ENCODE peak calls at places on chromosomes 5 and 9, in nine cellular contexts. T, E, H, Z, L, Y, M, F and V are unnamed samples.
A peak's percentile ranks its signal among the peaks of the same experiment; 100 is the strongest.

GRCh38 chr5:135434591-135435466 is 12.3 kb downstream of the DCANP1 start:
- DNase-seq in T (no peak), E (no peak), H (no peak), Z (no peak), L (no peak), Y (no peak), M (no peak), F (no peak), V (no peak)

GRCh38 chr9:33130501-33130900 is 36.6 kb downstream of the B4GALT1 start:
- DNase-seq in T (no peak), E (peak; percentile 57), H (no peak), Z (no peak), L (peak; percentile 27), Y (peak; percentile 73), M (no peak), F (peak; percentile 62), V (peak; percentile 64)

GRCh38 chr9:113964740-113965095 is 88.6 kb downstream of the ZNF618 start:
- DNase-seq in T (no peak), E (no peak), H (no peak), Z (no peak), L (no peak), Y (no peak), M (no peak), F (no peak), V (no peak)

GRCh38 chr5:135016926-135017325 is 17.1 kb downstream of the PITX1 start:
- DNase-seq in T (no peak), E (peak; percentile 81), H (no peak), Z (no peak), L (peak; percentile 17), Y (no peak), M (no peak), F (no peak), V (no peak)

GRCh38 chr9:71487046-71487445 is 281.3 kb downstream of the CEMIP2 start:
- DNase-seq in T (no peak), E (no peak), H (no peak), Z (no peak), L (no peak), Y (no peak), M (no peak), F (no peak), V (no peak)

GRCh38 chr9:72596451-72597180 is 75.2 kb downstream of the TMC1 start:
- DNase-seq in T (no peak), E (no peak), H (no peak), Z (no peak), L (no peak), Y (no peak), M (no peak), F (no peak), V (no peak)

GRCh38 chr9:76257224-76257794 is 136.9 kb downstream of the RFK start:
- DNase-seq in T (no peak), E (no peak), H (no peak), Z (no peak), L (no peak), Y (no peak), M (peak; percentile 29), F (no peak), V (no peak)

GRCh38 chr9:137959641-137960411 is 82.2 kb downstream of the CACNA1B start:
- DNase-seq in T (no peak), E (no peak), H (no peak), Z (no peak), L (no peak), Y (no peak), M (no peak), F (no peak), V (no peak)

GRCh38 chr9:115328228-115328627 is 210.3 kb upstream of the TNC start:
- DNase-seq in T (no peak), E (no peak), H (peak; percentile 5), Z (no peak), L (peak; percentile 34), Y (peak; percentile 3), M (peak; percentile 25), F (peak; percentile 59), V (no peak)

GRCh38 chr9:78806492-78807160 is 509.7 kb downstream of the PSAT1 start:
- DNase-seq in T (no peak), E (no peak), H (no peak), Z (no peak), L (no peak), Y (no peak), M (no peak), F (no peak), V (no peak)

GRCh38 chr9:126395439-126396212 is 69.0 kb downstream of the MVB12B start:
- DNase-seq in T (no peak), E (no peak), H (no peak), Z (peak; percentile 47), L (no peak), Y (peak; percentile 87), M (no peak), F (peak; percentile 70), V (peak; percentile 41)

GRCh38 chr9:16344343-16344742 is 526.1 kb downstream of the BNC2 start:
- DNase-seq in T (no peak), E (no peak), H (no peak), Z (no peak), L (no peak), Y (peak; percentile 72), M (no peak), F (peak; percentile 79), V (peak; percentile 56)

GRCh38 chr5:171429543-171429910 is 10.1 kb downstream of the FGF18 start:
- DNase-seq in T (no peak), E (peak; percentile 52), H (no peak), Z (no peak), L (peak; percentile 19), Y (no peak), M (no peak), F (no peak), V (no peak)

GRCh38 chr5:67639311-67639710 is 442.7 kb upstream of the CD180 start:
- DNase-seq in T (no peak), E (no peak), H (no peak), Z (no peak), L (no peak), Y (peak; percentile 14), M (peak; percentile 52), F (no peak), V (no peak)

GRCh38 chr9:68969538-68969937 is 44.4 kb downstream of the PRKACG start:
- DNase-seq in T (no peak), E (no peak), H (no peak), Z (no peak), L (no peak), Y (no peak), M (no peak), F (no peak), V (no peak)

GRCh38 chr5:104913840-104914239 is 1351.3 kb upstream of the NUDT12 start:
- DNase-seq in T (no peak), E (no peak), H (no peak), Z (no peak), L (no peak), Y (no peak), M (no peak), F (no peak), V (no peak)

GRCh38 chr9:2234371-2234893 is 219.3 kb downstream of the SMARCA2 start:
- DNase-seq in T (no peak), E (no peak), H (no peak), Z (no peak), L (no peak), Y (peak; percentile 67), M (peak; percentile 12), F (peak; percentile 38), V (no peak)

GRCh38 chr5:166509085-166509484 is 1782.4 kb upstream of the WWC1 start:
- DNase-seq in T (no peak), E (no peak), H (no peak), Z (no peak), L (no peak), Y (peak; percentile 13), M (no peak), F (peak; percentile 3), V (peak; percentile 6)

GRCh38 chr9:137270929-137271695 is 6.4 kb upstream of the TOR4A start:
- DNase-seq in T (no peak), E (peak; percentile 76), H (no peak), Z (peak; percentile 49), L (no peak), Y (no peak), M (no peak), F (no peak), V (no peak)

GRCh38 chr9:109012876-109013677 is at the start of gene CTNNAL1:
- DNase-seq in T (peak; percentile 96), E (peak; percentile 97), H (peak; percentile 97), Z (peak; percentile 89), L (peak; percentile 94), Y (peak; percentile 81), M (peak; percentile 95), F (peak; percentile 85), V (peak; percentile 51)

GRCh38 chr5:174837919-174838902 is 113.8 kb downstream of the MSX2 start:
- DNase-seq in T (no peak), E (no peak), H (peak; percentile 13), Z (no peak), L (no peak), Y (peak; percentile 4), M (no peak), F (peak; percentile 99), V (no peak)
- TF ChIP-seq CTCF in T (no peak), E (no peak), H (no peak), Z (no peak), L (no peak), Y (no peak), M (peak; percentile 33), F (peak; percentile 60), V (no peak)

DNA sequence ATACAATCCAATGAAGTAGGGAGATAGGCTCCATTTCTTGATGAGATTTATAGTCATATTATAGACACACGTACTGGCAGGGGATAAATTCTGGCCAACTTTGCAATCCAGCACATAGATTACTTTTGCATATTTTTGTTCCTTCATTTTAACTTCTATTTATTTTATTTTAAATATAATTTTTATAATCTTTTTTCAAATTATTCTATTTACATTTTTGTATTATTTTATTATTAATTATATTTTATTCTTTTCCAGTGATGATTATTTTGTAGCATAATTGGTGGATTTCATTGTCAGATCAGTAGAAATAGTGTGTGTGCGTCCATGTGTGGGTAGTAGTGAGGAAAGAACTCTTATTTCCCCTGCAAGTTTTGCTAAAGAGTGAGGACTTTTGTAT is 980.1 kb upstream of the TYRP1 start:
- DNase-seq in T (no peak), E (no peak), H (no peak), Z (no peak), L (no peak), Y (no peak), M (no peak), F (no peak), V (no peak)
- H3K4me3 ChIP-seq in T (no peak overlapping the region), E (no peak overlapping the region), H (no peak overlapping the region), Z (no peak overlapping the region), L (no peak overlapping the region), Y (no peak overlapping the region), M (no peak overlapping the region), F (no peak overlapping the region), V (no peak overlapping the region)

DNA sequence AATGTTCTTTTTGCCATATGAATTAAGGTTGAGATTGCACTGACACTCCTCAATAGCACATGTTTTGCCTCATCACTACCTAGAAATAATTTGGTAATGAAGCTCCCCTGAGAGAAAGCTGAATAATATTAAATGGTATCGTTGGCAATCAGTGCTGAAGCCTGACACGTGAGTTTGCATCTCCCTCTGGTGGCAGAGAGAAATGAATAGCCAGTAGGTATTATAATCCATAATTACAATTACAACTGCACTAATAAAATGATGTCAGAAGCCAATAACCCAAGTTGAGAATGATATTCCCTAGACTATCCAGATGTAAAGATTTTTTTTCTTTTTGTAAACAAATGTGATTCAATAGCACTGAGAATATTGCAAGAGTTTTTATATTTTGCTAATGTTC is 700.3 kb downstream of the PTPRD start:
- DNase-seq in T (no peak), E (no peak), H (no peak), Z (no peak), L (no peak), Y (peak; percentile 34), M (no peak), F (peak; percentile 3), V (no peak)
- TF ChIP-seq CTCF in T (no peak), E (no peak), H (no peak), Z (no peak), L (no peak), Y (peak; percentile 73), M (no peak), F (peak; percentile 40), V (peak; percentile 70)

GRCh38 chr5:139903805-139904565 is 108.4 kb downstream of the PSD2 start:
- DNase-seq in T (no peak), E (peak; percentile 68), H (peak; percentile 36), Z (no peak), L (no peak), Y (peak; percentile 18), M (no peak), F (no peak), V (no peak)
- H3K4me3 ChIP-seq in T (peak overlapping the region; percentile 42), E (peak overlapping the region; percentile 45), H (peak overlapping the region; percentile 41), Z (peak overlapping the region; percentile 37), L (peak overlapping the region; percentile 26), Y (peak overlapping the region; percentile 28), M (peak overlapping the region; percentile 57), F (no peak overlapping the region), V (peak overlapping the region; percentile 41)